ENCODE peak calls at places on chromosomes 2 and 18, in six cellular contexts. Y is lower lobe of right lung; F is brain microvascular endothelial cell; O is neuronal stem cell; M is CD8-positive, alpha-beta memory T cell; T is thyroid gland. Q is an unnamed sample.

GRCh38 chr2:216619411-216620393 is 13.5 kb upstream of the IGFBP2 start:
- DNase-seq in T (no peak), F (no peak), M (no peak), O (no peak), Y (no peak), Q (no peak)

GRCh38 chr2:100302585-100302892 is 19.8 kb downstream of the LONRF2 start:
- DNase-seq in M (no peak), Y (no peak), T (no peak), F (no peak), O (no peak), Q (no peak)

GRCh38 chr2:134522856-134523460 is 195.8 kb downstream of the TMEM163 start:
- DNase-seq in T (no peak), O (no peak), F (no peak), M (no peak), Y (no peak), Q (no peak)

GRCh38 chr2:24438106-24438505 is 52.9 kb upstream of the NCOA1 start:
- DNase-seq in M (no peak), F (no peak), O (no peak), Y (no peak), T (no peak), Q (no peak)

GRCh38 chr18:74139888-74140287 is 7.7 kb downstream of the FBXO15 start:
- DNase-seq in Y (no peak), M (no peak), T (no peak), F (peak; percentile 83), O (no peak), Q (no peak)

GRCh38 chr2:43905388-43905803 is 66.6 kb downstream of the ABCG8 start:
- DNase-seq in T (no peak), M (no peak), F (peak; percentile 5), O (no peak), Y (no peak), Q (no peak)

GRCh38 chr18:79765491-79766245 is 32.1 kb upstream of the KCNG2 start:
- DNase-seq in O (no peak), M (no peak), T (no peak), Y (peak; percentile 15), F (no peak), Q (no peak)

GRCh38 chr18:13279181-13280065 is 60.9 kb downstream of the LDLRAD4 start:
- DNase-seq in T (no peak), O (no peak), F (no peak), Y (no peak), M (no peak), Q (no peak)

GRCh38 chr2:149483004-149483605 is 104.5 kb downstream of the MMADHC start:
- DNase-seq in T (no peak), F (no peak), Y (no peak), O (no peak), M (no peak), Q (no peak)

DNA sequence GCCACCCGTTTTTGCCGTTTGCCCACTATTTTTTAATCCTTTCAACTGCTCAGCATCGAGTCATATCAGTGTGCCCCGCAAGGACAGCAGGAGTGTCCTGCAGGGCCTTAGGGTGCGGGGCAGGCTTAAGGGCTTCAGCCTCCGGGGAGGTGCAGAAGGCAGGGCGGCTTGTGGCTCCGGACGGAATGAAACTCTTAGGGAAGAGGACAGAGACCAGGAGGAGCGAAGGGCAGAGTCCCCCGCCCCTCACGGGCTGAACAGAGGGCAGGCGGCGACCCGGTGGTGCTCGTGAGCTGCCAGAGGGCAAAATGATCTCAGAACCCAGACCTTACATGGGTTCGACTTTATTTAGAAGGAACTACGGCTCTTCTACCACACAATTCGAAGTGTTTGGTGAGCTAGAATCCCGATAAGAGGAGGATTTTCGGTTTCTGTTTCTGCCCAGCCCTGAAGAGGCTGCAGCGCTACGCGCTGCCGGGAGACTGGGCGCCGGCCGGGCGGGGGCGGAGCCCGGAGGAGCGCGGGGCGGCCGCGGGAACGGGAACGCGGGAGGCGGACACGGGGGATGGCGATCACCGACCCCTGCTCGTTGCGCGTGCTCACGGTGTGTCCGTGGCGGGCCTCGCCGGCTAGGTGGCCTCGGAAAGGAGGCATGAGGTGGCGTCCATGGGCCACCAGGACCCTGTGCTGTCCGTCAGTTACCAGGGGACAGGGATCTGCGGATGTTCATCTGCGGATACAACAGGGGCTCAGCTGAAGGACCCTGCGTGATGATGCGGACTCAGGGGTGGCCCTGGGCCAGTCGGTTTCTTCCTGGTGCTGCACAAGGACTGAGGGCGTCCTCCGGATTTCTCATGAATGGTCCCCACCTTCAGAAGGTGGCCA is 4.3 kb upstream of the SP100 start:
- DNase-seq in F (peak; percentile 53), T (peak; percentile 56), M (peak; percentile 66), O (peak; percentile 41), Y (peak; percentile 76), Q (peak; percentile 70)
- H3K27ac ChIP-seq in F (peak overlapping the region; percentile 47), T (peak overlapping the region; percentile 89), M (peak overlapping the region; percentile 83), O (no peak overlapping the region), Y (peak overlapping the region; percentile 92), Q (peak overlapping the region; percentile 64)

DNA sequence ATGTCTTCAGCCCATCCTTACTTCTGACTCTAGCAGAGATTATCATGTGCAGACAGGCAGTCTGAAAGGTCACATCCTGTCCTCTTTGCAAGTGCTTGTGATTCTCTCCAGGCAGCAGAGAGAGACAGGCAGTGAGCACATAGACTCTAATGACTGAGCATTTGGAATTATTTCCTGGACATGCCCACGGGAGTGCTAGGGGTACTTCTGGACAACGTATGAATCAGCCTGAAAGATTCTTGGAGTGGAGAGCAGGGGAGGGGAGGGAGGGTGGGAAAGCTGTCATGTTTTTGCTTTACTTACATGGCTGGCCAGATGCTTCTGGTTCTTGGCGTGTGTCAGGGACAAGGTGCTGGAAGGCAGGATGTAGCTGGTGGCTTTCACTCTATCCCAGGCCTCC is 150.6 kb downstream of the RIF1 start:
- DNase-seq in T (peak; percentile 68), Y (no peak), O (no peak), F (peak; percentile 29), M (no peak), Q (peak; percentile 30)
- H3K27ac ChIP-seq in T (peak overlapping the region; percentile 56), Y (no peak overlapping the region), O (no peak overlapping the region), F (no peak overlapping the region), M (no peak overlapping the region), Q (no peak overlapping the region)

DNA sequence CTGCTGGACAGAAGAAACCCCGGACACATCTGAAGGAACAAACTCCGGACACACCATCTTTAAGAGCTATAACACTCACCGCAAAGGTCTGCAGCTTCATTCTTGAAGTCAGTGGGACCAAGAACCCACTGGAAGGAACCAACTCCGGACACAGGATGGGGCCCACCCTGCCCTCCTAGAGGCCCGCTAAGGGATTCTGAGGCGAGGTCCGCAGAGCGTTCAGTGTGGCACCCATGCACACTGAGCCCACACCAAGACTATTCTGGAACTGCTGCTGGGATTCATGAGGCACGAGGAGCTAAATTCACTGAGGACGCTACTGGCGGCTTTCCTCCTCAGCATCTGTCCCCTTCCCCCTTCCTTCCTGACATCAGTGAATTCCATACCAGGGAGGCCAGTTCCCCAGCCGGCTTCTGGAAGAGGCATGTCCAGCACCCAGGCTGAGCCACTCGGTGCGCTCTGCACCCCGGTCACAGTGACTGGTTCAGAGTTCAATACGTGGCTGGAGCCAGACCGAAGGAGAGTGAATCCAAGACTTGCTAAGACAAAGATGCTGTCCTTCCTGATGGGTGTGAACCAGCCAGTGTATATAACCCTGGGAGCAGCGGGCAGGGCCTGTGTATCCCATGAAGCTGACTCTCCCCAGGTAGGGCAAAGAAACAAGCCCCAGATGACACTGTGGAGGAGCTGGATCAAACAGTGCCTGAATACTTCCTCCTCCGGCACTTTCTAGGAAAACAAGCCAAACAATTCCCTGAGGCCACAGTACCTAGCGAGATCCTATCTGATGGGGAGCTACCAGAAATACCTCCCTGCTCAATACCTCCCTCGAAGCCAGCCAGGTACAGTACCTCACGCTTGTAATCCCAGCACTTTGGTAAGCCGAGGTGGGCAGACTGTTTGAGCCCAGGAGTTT is 11.1 kb downstream of the HDAC4 start:
- DNase-seq in Y (peak; percentile 32), O (no peak), M (no peak), F (no peak), T (no peak), Q (no peak)
- H3K27ac ChIP-seq in Y (no peak overlapping the region), O (no peak overlapping the region), M (no peak overlapping the region), F (no peak overlapping the region), T (no peak overlapping the region), Q (no peak overlapping the region)

DNA sequence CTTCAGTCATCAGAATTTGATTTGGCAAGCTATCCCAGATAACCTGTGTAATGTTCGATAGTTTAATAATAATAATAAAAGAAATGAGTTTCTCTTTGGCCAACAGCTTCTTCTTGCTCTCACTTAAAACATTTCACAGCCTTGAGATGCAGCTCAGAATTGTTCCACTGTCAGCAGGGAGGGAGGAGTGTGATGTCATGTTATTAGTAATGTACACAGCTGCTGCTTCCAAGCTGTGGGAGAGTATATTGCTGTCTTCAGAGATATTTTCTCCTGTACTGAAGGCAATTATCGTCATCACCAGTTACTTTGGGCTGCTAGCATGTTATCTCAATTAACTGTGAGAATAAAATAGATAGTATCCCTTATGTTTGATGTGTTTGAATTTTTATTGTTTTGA is 146.9 kb upstream of the MAP3K20 start:
- DNase-seq in M (no peak), F (peak; percentile 84), Y (no peak), T (no peak), O (no peak), Q (no peak)
- H3K27ac ChIP-seq in M (no peak overlapping the region), F (peak overlapping the region; percentile 75), Y (peak overlapping the region; percentile 59), T (peak overlapping the region; percentile 43), O (no peak overlapping the region), Q (no peak overlapping the region)

Q was measured in A549.